ENCODE peak calls at places on chromosomes 6 and 20, in seven cellular contexts. M is CD4-positive, CD25-positive, alpha-beta regulatory T cell; N is CD8-positive, alpha-beta T cell; L is OCI-LY7; E is CD8-positive, alpha-beta memory T cell; S is Karpas-422; B is A549. D is an unnamed sample.

GRCh38 chr6:73203098-73203497 is 22.2 kb downstream of the KHDC1L start:
- DNase-seq in M (no peak), N (no peak), L (no peak), E (no peak), S (no peak), B (no peak), D (no peak)

GRCh38 chr6:45388328-45388727 is 10.6 kb upstream of the SUPT3H start:
- DNase-seq in M (no peak), N (no peak), L (no peak), E (no peak), S (no peak), B (no peak), D (no peak)

GRCh38 chr6:111770263-111771083 is 102.8 kb downstream of the FYN start:
- DNase-seq in M (no peak), N (no peak), L (no peak), E (no peak), S (no peak), B (no peak), D (no peak)

GRCh38 chr6:41462980-41463930 is 82.9 kb upstream of the FOXP4 start:
- DNase-seq in M (no peak), N (no peak), L (peak; percentile 42), E (no peak), S (peak; percentile 64), B (peak; percentile 18), D (peak; percentile 74)

GRCh38 chr6:101541873-101542272 is 148.4 kb downstream of the GRIK2 start:
- DNase-seq in M (no peak), N (no peak), L (no peak), E (no peak), S (no peak), B (no peak), D (no peak)

GRCh38 chr6:82363368-82364086 is at the start of gene TPBG:
- DNase-seq in M (no peak), N (no peak), L (no peak), E (no peak), S (no peak), B (peak; percentile 46), D (peak; percentile 65)

GRCh38 chr6:13689511-13690256 is 22.0 kb downstream of the RANBP9 start:
- DNase-seq in M (no peak), N (no peak), L (no peak), E (no peak), S (no peak), B (no peak), D (no peak)

GRCh38 chr6:16572943-16573342 is 188.3 kb downstream of the ATXN1 start:
- DNase-seq in M (no peak), N (no peak), L (no peak), E (no peak), S (no peak), B (no peak), D (no peak)

GRCh38 chr6:90483116-90483839 is 103.6 kb downstream of the MAP3K7 start:
- DNase-seq in M (no peak), N (no peak), L (no peak), E (no peak), S (no peak), B (no peak), D (no peak)

GRCh38 chr6:112434896-112435295 is 87.8 kb downstream of the RFPL4B start:
- DNase-seq in M (no peak), N (no peak), L (no peak), E (no peak), S (no peak), B (no peak), D (no peak)

GRCh38 chr6:70839286-70840266 is 117.3 kb downstream of the B3GAT2 start:
- DNase-seq in M (no peak), N (no peak), L (no peak), E (no peak), S (no peak), B (no peak), D (no peak)

GRCh38 chr6:29925341-29926080 is 16.8 kb upstream of the HLA-A start:
- DNase-seq in M (no peak), N (no peak), L (no peak), E (no peak), S (no peak), B (no peak), D (no peak)

GRCh38 chr6:75023634-75024033 is 182.2 kb downstream of the COL12A1 start:
- DNase-seq in M (no peak), N (no peak), L (no peak), E (no peak), S (no peak), B (no peak), D (no peak)

GRCh38 chr6:2244261-2245102 is 923 bp downstream of the GMDS start:
- DNase-seq in M (no peak), N (no peak), L (no peak), E (no peak), S (no peak), B (peak; percentile 7), D (peak; percentile 17)

GRCh38 chr20:59010321-59010994 is 3.4 kb upstream of the CTSZ start:
- DNase-seq in M (no peak), N (no peak), L (peak; percentile 34), E (no peak), S (no peak), B (no peak), D (no peak)

GRCh38 chr6:48135352-48136084 is 24.5 kb upstream of the PTCHD4 start:
- DNase-seq in M (no peak), N (no peak), L (no peak), E (no peak), S (no peak), B (no peak), D (no peak)

GRCh38 chr20:10076126-10077080 is 41.6 kb downstream of the ANKEF1 start:
- DNase-seq in M (no peak), N (no peak), L (no peak), E (no peak), S (no peak), B (no peak), D (no peak)

GRCh38 chr20:64261138-64261537 is 5.6 kb downstream of the PCMTD2 start:
- DNase-seq in M (no peak), N (no peak), L (no peak), E (no peak), S (no peak), B (no peak), D (no peak)

GRCh38 chr20:41004561-41005360 is 23.9 kb upstream of the TOP1 start:
- DNase-seq in M (no peak), N (no peak), L (peak; percentile 65), E (no peak), S (peak; percentile 92), B (no peak), D (no peak)
- H3K4me3 ChIP-seq in M (no peak overlapping the region), N (no peak overlapping the region), L (no peak overlapping the region), E (no peak overlapping the region), S (peak overlapping the region; percentile 9), B (peak overlapping the region; percentile 11), D (no peak overlapping the region)

GRCh38 chr20:41174373-41174772 is 37.0 kb downstream of the PLCG1 start:
- DNase-seq in M (no peak), N (peak; percentile 6), L (no peak), E (no peak), S (no peak), B (no peak), D (peak; percentile 3)
- H3K4me1 ChIP-seq in M (no peaks in the 10 kb centered on the region), N (peaks cover 15% of the 10 kb centered on the region), L (no peaks in the 10 kb centered on the region), E (no peaks in the 10 kb centered on the region), S (no peaks in the 10 kb centered on the region), B (peaks cover 13% of the 10 kb centered on the region), D (peaks cover 8% of the 10 kb centered on the region)

GRCh38 chr6:100455230-100456124 is 9.2 kb downstream of the SIM1 start:
- DNase-seq in M (no peak), N (no peak), L (no peak), E (no peak), S (no peak), B (no peak), D (no peak)
- H3K4me3 ChIP-seq in M (no peak overlapping the region), N (no peak overlapping the region), L (no peak overlapping the region), E (no peak overlapping the region), S (no peak overlapping the region), B (no peak overlapping the region), D (no peak overlapping the region)

GRCh38 chr6:36852481-36853147 is 13.4 kb upstream of the CPNE5 start:
- DNase-seq in M (no peak), N (no peak), L (no peak), E (no peak), S (no peak), B (no peak), D (no peak)

GRCh38 chr6:36851632-36852031 is 12.4 kb upstream of the CPNE5 start:
- DNase-seq in M (no peak), N (no peak), L (no peak), E (no peak), S (no peak), B (no peak), D (no peak)

GRCh38 chr6:36855750-36856149 is 16.5 kb upstream of the CPNE5 start:
- DNase-seq in M (no peak), N (no peak), L (no peak), E (no peak), S (no peak), B (no peak), D (no peak)

GRCh38 chr6:36851149-36851614 is 11.9 kb upstream of the CPNE5 start:
- DNase-seq in M (peak; percentile 42), N (peak; percentile 26), L (peak; percentile 71), E (no peak), S (peak; percentile 84), B (peak; percentile 19), D (peak; percentile 35)

GRCh38 chr6:36853325-36853724 is 14.1 kb upstream of the CPNE5 start:
- DNase-seq in M (no peak), N (no peak), L (no peak), E (no peak), S (no peak), B (no peak), D (no peak)
- H3K4me1 ChIP-seq in M (no peaks in the 10 kb centered on the region), N (no peaks in the 10 kb centered on the region), L (no peaks in the 10 kb centered on the region), E (no peaks in the 10 kb centered on the region), S (no peaks in the 10 kb centered on the region), B (no peaks in the 10 kb centered on the region), D (peaks cover 7% of the 10 kb centered on the region)

DNA sequence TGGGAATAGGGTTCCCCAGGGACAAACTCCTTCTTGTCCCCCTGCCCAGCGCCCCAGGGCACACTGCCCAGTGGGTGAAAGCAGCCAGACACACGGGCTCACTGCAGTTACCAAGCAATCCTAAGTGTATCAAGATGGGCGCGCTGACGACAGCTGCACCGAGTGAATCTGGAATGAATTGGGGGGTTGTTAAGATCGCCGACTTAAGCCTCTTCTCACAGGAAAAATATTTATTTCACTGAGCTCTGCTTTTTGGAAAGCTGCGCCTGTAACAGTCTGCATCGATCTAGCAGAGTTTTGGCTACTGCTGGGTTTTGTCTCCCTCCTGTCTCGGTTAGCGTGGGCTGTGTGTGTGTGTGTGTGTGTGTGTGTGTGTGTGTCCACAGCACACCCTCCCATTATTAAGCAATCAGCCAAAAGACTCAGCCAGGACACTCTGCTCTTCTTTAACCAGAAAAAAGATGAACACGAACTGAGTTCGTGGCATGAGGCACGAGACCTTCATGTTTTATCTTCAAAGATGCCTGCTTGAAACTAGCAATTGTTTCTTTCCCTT is 35.9 kb downstream of the RIPOR3 start:
- DNase-seq in M (no peak), N (no peak), L (no peak), E (no peak), S (no peak), B (no peak), D (no peak)
- H3K4me3 ChIP-seq in M (no peak overlapping the region), N (no peak overlapping the region), L (no peak overlapping the region), E (no peak overlapping the region), S (no peak overlapping the region), B (no peak overlapping the region), D (no peak overlapping the region)